ENCODE peak calls at places on chromosomes 4 and X, in eight cellular contexts. T is tibial nerve; M is brain microvascular endothelial cell; D is CD8-positive, alpha-beta T cell; X is NCI-H187; W is stimulated activated CD4-positive, alpha-beta T cell treated with anti-CD3 and anti-CD28 coated beads, Interleukin-12 subunit alpha, Interleukin-12 subunit beta, amount 100 ng/mL, for 4 hours; L is NCI-H460; F is GM03348. A is an unnamed sample.
A peak's percentile ranks its signal among the peaks of the same experiment; 100 is the strongest.

GRCh38 chrX:102650903-102651241 is 411 bp upstream of the GPRASP1 start:
- DNase-seq in T (no peak), F (no peak), M (no peak), L (no peak), X (no peak), W (no peak), D (no peak), A (no peak)

GRCh38 chrX:11704725-11705495 is 39.2 kb upstream of the ARHGAP6 start:
- DNase-seq in T (no peak), M (peak; percentile 57), F (peak; percentile 6), W (no peak), X (no peak), D (no peak), L (no peak), A (no peak)

GRCh38 chrX:109393859-109394258 is 88.0 kb downstream of the GUCY2F start:
- DNase-seq in M (no peak), T (no peak), F (no peak), X (no peak), D (no peak), W (no peak), L (no peak), A (no peak)

GRCh38 chr4:101597204-101597603 is 193.3 kb upstream of the BANK1 start:
- DNase-seq in X (no peak), D (peak; percentile 34), T (no peak), M (no peak), L (no peak), W (no peak), F (no peak), A (no peak)

GRCh38 chrX:78329486-78329885 is 2.1 kb upstream of the CYSLTR1 start:
- DNase-seq in L (no peak), X (no peak), M (no peak), T (no peak), D (no peak), W (no peak), F (no peak), A (no peak)

GRCh38 chr4:69532886-69533506 is 37.3 kb upstream of the UGT2B4 start:
- DNase-seq in W (no peak), M (no peak), L (no peak), F (no peak), T (no peak), X (no peak), D (no peak), A (no peak)

GRCh38 chrX:10811093-10811492 is 190.7 kb upstream of the MID1 start:
- DNase-seq in D (no peak), X (no peak), T (no peak), L (no peak), F (no peak), M (no peak), W (no peak), A (no peak)

GRCh38 chrX:118552501-118552900 is 56.9 kb downstream of the DOCK11 start:
- DNase-seq in T (peak; percentile 8), F (peak; percentile 29), D (no peak), L (peak; percentile 83), X (no peak), W (no peak), M (peak; percentile 40), A (no peak)

GRCh38 chr4:107991945-107992625 is 2.4 kb downstream of the HADH start:
- DNase-seq in M (no peak), D (no peak), F (peak; percentile 38), L (no peak), X (no peak), W (no peak), T (no peak), A (no peak)

GRCh38 chrX:76064825-76065224 is 108.0 kb upstream of the PBDC1 start:
- DNase-seq in X (no peak), F (no peak), W (no peak), T (no peak), D (no peak), L (no peak), M (no peak), A (no peak)

GRCh38 chr4:127604949-127605709 is 27.6 kb upstream of the INTU start:
- DNase-seq in F (peak; percentile 61), W (no peak), D (no peak), X (no peak), L (peak; percentile 30), M (no peak), T (no peak), A (no peak)

GRCh38 chrX:111886678-111887077 is 10.7 kb downstream of the TRPC5OS start:
- DNase-seq in D (no peak), F (no peak), L (no peak), M (no peak), X (no peak), T (no peak), W (no peak), A (no peak)

A was measured in SK-N-MC.